ENCODE peak calls at places on chromosomes 3 and 15, in five cellular contexts. One of them, this sample, is unnamed.
A peak's percentile ranks its signal among the peaks of the same experiment; 100 is the strongest.

GRCh38 chr15:90701048-90701447 is 16.1 kb upstream of the BLM start:
- DNase-seq in brain pericyte: no peak
- DNase-seq in fibroblast of the aortic adventitia: no peak
- DNase-seq in NCI-H774: no peak
- DNase-seq in Right ventricle myocardium superior: no peak
- DNase-seq in this sample: no peak

GRCh38 chr3:11954312-11954934 is 49.8 kb upstream of the SYN2 start:
- DNase-seq in NCI-H774: peak; percentile 59
- DNase-seq in brain pericyte: no peak
- DNase-seq in fibroblast of the aortic adventitia: no peak
- DNase-seq in Right ventricle myocardium superior: no peak
- DNase-seq in this sample: no peak

GRCh38 chr3:177613901-177614300 is 416.6 kb upstream of the TBL1XR1 start:
- DNase-seq in fibroblast of the aortic adventitia: no peak
- DNase-seq in Right ventricle myocardium superior: no peak
- DNase-seq in brain pericyte: no peak
- DNase-seq in NCI-H774: no peak
- DNase-seq in this sample: no peak

GRCh38 chr3:100403956-100404548 is 2.7 kb downstream of the LNP1 start:
- DNase-seq in NCI-H774: no peak
- DNase-seq in Right ventricle myocardium superior: no peak
- DNase-seq in brain pericyte: no peak
- DNase-seq in fibroblast of the aortic adventitia: no peak
- DNase-seq in this sample: no peak

GRCh38 chr3:26932752-26933151 is 310.2 kb downstream of the LRRC3B start:
- DNase-seq in NCI-H774: no peak
- DNase-seq in Right ventricle myocardium superior: no peak
- DNase-seq in brain pericyte: no peak
- DNase-seq in fibroblast of the aortic adventitia: no peak
- DNase-seq in this sample: no peak

GRCh38 chr3:128107809-128108208 is 15.8 kb downstream of the RUVBL1 start:
- DNase-seq in Right ventricle myocardium superior: peak; percentile 46
- DNase-seq in NCI-H774: no peak
- DNase-seq in fibroblast of the aortic adventitia: no peak
- DNase-seq in brain pericyte: no peak
- DNase-seq in this sample: peak; percentile 58

GRCh38 chr3:59726279-59726678 is 676.5 kb upstream of the CFAP20DC start:
- DNase-seq in Right ventricle myocardium superior: no peak
- DNase-seq in brain pericyte: no peak
- DNase-seq in NCI-H774: no peak
- DNase-seq in fibroblast of the aortic adventitia: no peak
- DNase-seq in this sample: no peak

GRCh38 chr3:149845570-149846244 is 32.7 kb downstream of the RNF13 start:
- DNase-seq in NCI-H774: no peak
- DNase-seq in Right ventricle myocardium superior: no peak
- DNase-seq in brain pericyte: no peak
- DNase-seq in fibroblast of the aortic adventitia: no peak
- DNase-seq in this sample: no peak

GRCh38 chr3:64385256-64385655 is 160.0 kb upstream of the PRICKLE2 start:
- DNase-seq in NCI-H774: no peak
- DNase-seq in brain pericyte: no peak
- DNase-seq in fibroblast of the aortic adventitia: no peak
- DNase-seq in Right ventricle myocardium superior: no peak
- DNase-seq in this sample: no peak

GRCh38 chr3:96012941-96013340 is 801.5 kb upstream of the EPHA6 start:
- DNase-seq in NCI-H774: no peak
- DNase-seq in Right ventricle myocardium superior: no peak
- DNase-seq in fibroblast of the aortic adventitia: no peak
- DNase-seq in brain pericyte: no peak
- DNase-seq in this sample: no peak

GRCh38 chr15:31267161-31268107 is 59.2 kb upstream of the KLF13 start:
- DNase-seq in NCI-H774: no peak
- DNase-seq in fibroblast of the aortic adventitia: no peak
- DNase-seq in brain pericyte: no peak
- DNase-seq in Right ventricle myocardium superior: peak; percentile 27
- DNase-seq in this sample: no peak

GRCh38 chr3:136787226-136787793 is 31.6 kb upstream of the SLC35G2 start:
- DNase-seq in fibroblast of the aortic adventitia: peak; percentile 84
- DNase-seq in Right ventricle myocardium superior: no peak
- DNase-seq in NCI-H774: no peak
- DNase-seq in brain pericyte: peak; percentile 67
- DNase-seq in this sample: no peak

GRCh38 chr3:195800240-195800639 is 11.5 kb downstream of the MUC4 start:
- DNase-seq in Right ventricle myocardium superior: no peak
- DNase-seq in brain pericyte: no peak
- DNase-seq in fibroblast of the aortic adventitia: no peak
- DNase-seq in NCI-H774: no peak
- DNase-seq in this sample: peak; percentile 22

GRCh38 chr3:153087595-153088566 is 74.1 kb upstream of the RAP2B start:
- DNase-seq in NCI-H774: no peak
- DNase-seq in Right ventricle myocardium superior: no peak
- DNase-seq in fibroblast of the aortic adventitia: peak; percentile 68
- DNase-seq in brain pericyte: no peak
- DNase-seq in this sample: no peak

GRCh38 chr3:24086597-24087369 is 141.7 kb downstream of the NR1D2 start:
- DNase-seq in NCI-H774: peak; percentile 46
- DNase-seq in Right ventricle myocardium superior: no peak
- DNase-seq in fibroblast of the aortic adventitia: peak; percentile 30
- DNase-seq in brain pericyte: no peak
- DNase-seq in this sample: no peak

GRCh38 chr15:45276851-45277250 is 24.8 kb downstream of the SLC28A2 start:
- DNase-seq in brain pericyte: no peak
- DNase-seq in NCI-H774: no peak
- DNase-seq in Right ventricle myocardium superior: no peak
- DNase-seq in fibroblast of the aortic adventitia: peak; percentile 49
- DNase-seq in this sample: no peak

GRCh38 chr15:40338041-40338657 is 2.6 kb downstream of the CCDC9B start:
- DNase-seq in brain pericyte: no peak
- DNase-seq in Right ventricle myocardium superior: peak; percentile 88
- DNase-seq in NCI-H774: peak; percentile 23
- DNase-seq in fibroblast of the aortic adventitia: peak; percentile 42
- DNase-seq in this sample: peak; percentile 94

GRCh38 chr3:7876741-7877297 is 624.8 kb upstream of the LMCD1 start:
- DNase-seq in brain pericyte: no peak
- DNase-seq in NCI-H774: no peak
- DNase-seq in Right ventricle myocardium superior: no peak
- DNase-seq in fibroblast of the aortic adventitia: peak; percentile 5
- DNase-seq in this sample: no peak

GRCh38 chr15:33140326-33140725 is 54.2 kb downstream of the FMN1 start:
- DNase-seq in fibroblast of the aortic adventitia: no peak
- DNase-seq in brain pericyte: no peak
- DNase-seq in Right ventricle myocardium superior: no peak
- DNase-seq in NCI-H774: no peak
- DNase-seq in this sample: no peak

GRCh38 chr3:99523446-99523845 is 114.9 kb upstream of the COL8A1 start:
- DNase-seq in Right ventricle myocardium superior: no peak
- DNase-seq in NCI-H774: no peak
- DNase-seq in brain pericyte: no peak
- DNase-seq in fibroblast of the aortic adventitia: no peak
- DNase-seq in this sample: no peak

GRCh38 chr3:10192953-10193691 is 28.4 kb downstream of the IRAK2 start:
- DNase-seq in brain pericyte: peak; percentile 66
- DNase-seq in NCI-H774: no peak
- DNase-seq in Right ventricle myocardium superior: no peak
- DNase-seq in fibroblast of the aortic adventitia: peak; percentile 75
- DNase-seq in this sample: peak; percentile 71

GRCh38 chr3:16802382-16802781 is 82.4 kb upstream of the PLCL2 start:
- DNase-seq in NCI-H774: no peak
- DNase-seq in Right ventricle myocardium superior: no peak
- DNase-seq in fibroblast of the aortic adventitia: no peak
- DNase-seq in brain pericyte: no peak
- DNase-seq in this sample: no peak

GRCh38 chr3:160157321-160157720 is 67.9 kb upstream of the C3orf80 start:
- DNase-seq in Right ventricle myocardium superior: no peak
- DNase-seq in NCI-H774: no peak
- DNase-seq in fibroblast of the aortic adventitia: no peak
- DNase-seq in brain pericyte: no peak
- DNase-seq in this sample: no peak

GRCh38 chr3:178397836-178398235 is 138.4 kb upstream of the KCNMB2 start:
- DNase-seq in brain pericyte: no peak
- DNase-seq in fibroblast of the aortic adventitia: peak; percentile 49
- DNase-seq in NCI-H774: no peak
- DNase-seq in Right ventricle myocardium superior: no peak
- DNase-seq in this sample: no peak

GRCh38 chr15:57510647-57511046 is 81.1 kb upstream of the MYZAP start:
- DNase-seq in Right ventricle myocardium superior: peak; percentile 70
- DNase-seq in NCI-H774: peak; percentile 78
- DNase-seq in brain pericyte: peak; percentile 77
- DNase-seq in fibroblast of the aortic adventitia: peak; percentile 55
- DNase-seq in this sample: no peak

GRCh38 chr3:76405196-76405595 is 619.8 kb upstream of the ZNF717 start:
- DNase-seq in fibroblast of the aortic adventitia: no peak
- DNase-seq in Right ventricle myocardium superior: no peak
- DNase-seq in NCI-H774: no peak
- DNase-seq in brain pericyte: no peak
- DNase-seq in this sample: no peak

GRCh38 chr15:63803106-63803886 is 30.5 kb downstream of the HERC1 start:
- DNase-seq in NCI-H774: no peak
- DNase-seq in brain pericyte: no peak
- DNase-seq in Right ventricle myocardium superior: no peak
- DNase-seq in fibroblast of the aortic adventitia: peak; percentile 7
- DNase-seq in this sample: no peak

GRCh38 chr15:65421360-65422215 is 1.2 kb downstream of the IGDCC4 start:
- DNase-seq in brain pericyte: peak; percentile 73
- DNase-seq in Right ventricle myocardium superior: peak; percentile 78
- DNase-seq in fibroblast of the aortic adventitia: no peak
- DNase-seq in NCI-H774: no peak
- DNase-seq in this sample: peak; percentile 98

GRCh38 chr3:43735618-43736017 is 44.9 kb downstream of the ABHD5 start:
- DNase-seq in brain pericyte: no peak
- DNase-seq in fibroblast of the aortic adventitia: no peak
- DNase-seq in Right ventricle myocardium superior: no peak
- DNase-seq in NCI-H774: no peak
- DNase-seq in this sample: no peak

GRCh38 chr3:161043343-161044035 is 61.7 kb downstream of the B3GALNT1 start:
- DNase-seq in brain pericyte: no peak
- DNase-seq in Right ventricle myocardium superior: no peak
- DNase-seq in fibroblast of the aortic adventitia: no peak
- DNase-seq in NCI-H774: no peak
- DNase-seq in this sample: no peak

GRCh38 chr3:56823421-56823926 is 21.7 kb upstream of the ARHGEF3 start:
- DNase-seq in brain pericyte: no peak
- DNase-seq in Right ventricle myocardium superior: no peak
- DNase-seq in fibroblast of the aortic adventitia: peak; percentile 76
- DNase-seq in NCI-H774: no peak
- DNase-seq in this sample: peak; percentile 62

GRCh38 chr3:94071713-94072284 is 8.9 kb downstream of the NSUN3 start:
- DNase-seq in NCI-H774: no peak
- DNase-seq in brain pericyte: no peak
- DNase-seq in Right ventricle myocardium superior: no peak
- DNase-seq in fibroblast of the aortic adventitia: no peak
- DNase-seq in this sample: no peak

GRCh38 chr3:58386966-58387365 is 46.7 kb downstream of the PDHB start:
- DNase-seq in Right ventricle myocardium superior: no peak
- DNase-seq in brain pericyte: peak; percentile 58
- DNase-seq in fibroblast of the aortic adventitia: peak; percentile 54
- DNase-seq in NCI-H774: no peak
- DNase-seq in this sample: no peak

GRCh38 chr3:110265302-110265701 is 806.3 kb upstream of the NECTIN3 start:
- DNase-seq in fibroblast of the aortic adventitia: no peak
- DNase-seq in Right ventricle myocardium superior: no peak
- DNase-seq in NCI-H774: no peak
- DNase-seq in brain pericyte: no peak
- DNase-seq in this sample: no peak

GRCh38 chr15:40301467-40302179 is 6.1 kb downstream of the PLCB2 start:
- DNase-seq in NCI-H774: no peak
- DNase-seq in brain pericyte: no peak
- DNase-seq in fibroblast of the aortic adventitia: peak; percentile 24
- DNase-seq in Right ventricle myocardium superior: no peak
- DNase-seq in this sample: peak; percentile 89